ENCODE peak calls at places on chromosomes 6 and 20, in four cellular contexts. D is BE2C, I is cardiac fibroblast, K is heart right ventricle. Y is an unnamed sample.

GRCh38 chr6:94349227-94349626 is 929.9 kb upstream of the EPHA7 start:
- DNase-seq in D (no peak), I (no peak), K (no peak), Y (no peak)

GRCh38 chr6:89281779-89282246 is 33.3 kb downstream of the GABRR2 start:
- DNase-seq in D (peak), I (peak), K (no peak), Y (peak)

GRCh38 chr6:136403166-136403980 is 113.7 kb upstream of the BCLAF1 start:
- DNase-seq in D (no peak), I (peak), K (no peak), Y (peak)

GRCh38 chr6:7542065-7542877 is 800 bp downstream of the DSP start:
- DNase-seq in D (no peak), I (no peak), K (peak), Y (no peak)

GRCh38 chr6:4401408-4402367 is 266.3 kb upstream of the ECI2 start:
- DNase-seq in D (no peak), I (peak), K (peak), Y (no peak)

GRCh38 chr6:44381739-44382138 is 5.8 kb upstream of the CDC5L start:
- DNase-seq in D (no peak), I (peak), K (peak), Y (peak)

GRCh38 chr6:841569-841968 is 148.6 kb upstream of the EXOC2 start:
- DNase-seq in D (no peak), I (no peak), K (no peak), Y (no peak)

GRCh38 chr6:3986241-3986640 is 92.7 kb downstream of the FAM217A start:
- DNase-seq in D (no peak), I (no peak), K (no peak), Y (no peak)

GRCh38 chr6:134882426-134883038 is 67.4 kb downstream of the ALDH8A1 start:
- DNase-seq in D (peak), I (peak), K (peak), Y (peak)

GRCh38 chr20:14098261-14098660 is 102.9 kb downstream of the MACROD2 start:
- DNase-seq in D (no peak), I (no peak), K (no peak), Y (no peak)

GRCh38 chr6:1667805-1668175 is 58.1 kb downstream of the FOXC1 start:
- DNase-seq in D (no peak), I (no peak), K (no peak), Y (no peak)

GRCh38 chr6:25010917-25011625 is 75.3 kb upstream of the RIPOR2 start:
- DNase-seq in D (no peak), I (peak), K (no peak), Y (peak)

GRCh38 chr6:169854083-169854725 is 102.8 kb downstream of the ERMARD start:
- DNase-seq in D (no peak), I (no peak), K (no peak), Y (no peak)

GRCh38 chr6:122438975-122439374 is 32.6 kb downstream of the SERINC1 start:
- DNase-seq in D (no peak), I (no peak), K (no peak), Y (no peak)

GRCh38 chr6:129501401-129502051 is 208.5 kb downstream of the ARHGAP18 start:
- DNase-seq in D (peak), I (peak), K (no peak), Y (peak)

GRCh38 chr20:48986899-48987298 is 59.2 kb upstream of the CSE1L start:
- DNase-seq in D (peak), I (no peak), K (no peak), Y (no peak)

GRCh38 chr6:36345681-36346417 is 9.2 kb upstream of the BNIP5 start:
- DNase-seq in D (no peak), I (no peak), K (no peak), Y (no peak)

GRCh38 chr20:3172933-3173581 is at the start of gene LZTS3:
- DNase-seq in D (peak), I (peak), K (peak), Y (peak)

GRCh38 chr20:8434326-8434876 is 302.3 kb downstream of the PLCB1 start:
- DNase-seq in D (no peak), I (peak), K (no peak), Y (peak)

GRCh38 chr20:24332956-24333355 is 136.5 kb upstream of the SYNDIG1 start:
- DNase-seq in D (no peak), I (no peak), K (no peak), Y (no peak)

GRCh38 chr6:40855481-40855880 is 183.5 kb downstream of the UNC5CL start:
- DNase-seq in D (no peak), I (no peak), K (no peak), Y (no peak)

GRCh38 chr20:53901064-53901463 is 169.3 kb downstream of the BCAS1 start:
- DNase-seq in D (no peak), I (peak), K (no peak), Y (peak)

GRCh38 chr6:167951781-167952511 is 45.5 kb upstream of the KIF25 start:
- DNase-seq in D (no peak), I (no peak), K (no peak), Y (no peak)

GRCh38 chr20:35462351-35462750 is 7.0 kb downstream of the CEP250 start:
- DNase-seq in D (peak), I (no peak), K (no peak), Y (no peak)

GRCh38 chr6:26216886-26217713 is 129.9 kb downstream of the HFE start:
- DNase-seq in D (peak), I (peak), K (peak), Y (peak)

GRCh38 chr6:109079981-109080380 is 14.7 kb downstream of the SESN1 start:
- DNase-seq in D (no peak), I (peak), K (peak), Y (no peak)

GRCh38 chr20:21521596-21522478 is 8.0 kb upstream of the NKX2-2 start:
- DNase-seq in D (no peak), I (no peak), K (no peak), Y (no peak)

GRCh38 chr20:21519136-21519584 is 5.3 kb upstream of the NKX2-2 start:
- DNase-seq in D (no peak), I (no peak), K (no peak), Y (no peak)

GRCh38 chr20:21522479-21523397 is 8.9 kb upstream of the NKX2-2 start:
- DNase-seq in D (no peak), I (no peak), K (no peak), Y (no peak)

GRCh38 chr20:21523398-21523868 is 9.6 kb upstream of the NKX2-2 start:
- DNase-seq in D (no peak), I (no peak), K (no peak), Y (no peak)

GRCh38 chr20:21520702-21521595 is 7.1 kb upstream of the NKX2-2 start:
- DNase-seq in D (no peak), I (peak), K (no peak), Y (peak)
- TF ChIP-seq CTCF in D (no peak), I (no peak), K (no peak), Y (no peak)

DNA sequence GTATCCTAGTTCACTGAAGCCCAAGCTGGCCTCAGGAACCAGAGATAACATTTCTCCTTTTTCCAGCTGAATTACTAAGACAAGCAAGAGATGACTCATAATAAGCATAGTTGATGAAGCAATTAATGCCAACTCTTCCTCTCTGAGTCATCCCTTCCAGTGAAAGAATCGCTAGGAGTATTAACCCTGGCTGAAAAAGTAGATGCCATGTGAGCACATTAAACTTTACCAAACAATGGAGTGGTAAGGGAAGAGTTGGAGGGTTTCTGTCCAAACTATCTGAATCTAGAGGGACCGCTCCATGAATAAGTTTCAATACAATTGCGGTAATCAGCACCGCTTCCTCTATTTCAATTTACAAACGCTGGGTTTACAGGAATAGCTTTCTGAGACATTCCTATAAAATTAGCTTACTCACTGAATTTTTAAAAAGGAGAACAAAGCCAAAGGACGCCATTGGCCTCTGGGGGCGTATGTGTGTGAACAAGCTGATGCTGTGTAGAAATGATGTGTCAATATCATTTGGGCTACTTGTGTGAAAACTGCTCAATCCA is 48.3 kb downstream of the ATXN1 start:
- DNase-seq in D (peak), I (peak), K (peak), Y (peak)
- H3K4me3 ChIP-seq in D (peak), I (peak), K (no peak), Y (peak)

GRCh38 chr6:54103485-54103884 is 7.8 kb upstream of the MLIP start:
- DNase-seq in D (no peak), I (no peak), K (no peak), Y (no peak)
- TF ChIP-seq CTCF in D (no peak), I (no peak), K (no peak), Y (no peak)

GRCh38 chr6:57315851-57316250 is 1.6 kb upstream of the PRIM2 start:
- DNase-seq in D (no peak), I (no peak), K (no peak), Y (no peak)

GRCh38 chr6:57316581-57317059 is 810 bp upstream of the PRIM2 start:
- DNase-seq in D (peak), I (peak), K (peak), Y (peak)

GRCh38 chr6:57312004-57312345 is 5.5 kb upstream of the PRIM2 start:
- DNase-seq in D (no peak), I (no peak), K (no peak), Y (no peak)

GRCh38 chr6:57313009-57313408 is 4.4 kb upstream of the PRIM2 start:
- DNase-seq in D (no peak), I (no peak), K (no peak), Y (no peak)

GRCh38 chr6:57313711-57314471 is 3.5 kb upstream of the PRIM2 start:
- DNase-seq in D (no peak), I (peak), K (no peak), Y (peak)
- H3K4me3 ChIP-seq in D (no peak), I (peak), K (no peak), Y (no peak)

DNA sequence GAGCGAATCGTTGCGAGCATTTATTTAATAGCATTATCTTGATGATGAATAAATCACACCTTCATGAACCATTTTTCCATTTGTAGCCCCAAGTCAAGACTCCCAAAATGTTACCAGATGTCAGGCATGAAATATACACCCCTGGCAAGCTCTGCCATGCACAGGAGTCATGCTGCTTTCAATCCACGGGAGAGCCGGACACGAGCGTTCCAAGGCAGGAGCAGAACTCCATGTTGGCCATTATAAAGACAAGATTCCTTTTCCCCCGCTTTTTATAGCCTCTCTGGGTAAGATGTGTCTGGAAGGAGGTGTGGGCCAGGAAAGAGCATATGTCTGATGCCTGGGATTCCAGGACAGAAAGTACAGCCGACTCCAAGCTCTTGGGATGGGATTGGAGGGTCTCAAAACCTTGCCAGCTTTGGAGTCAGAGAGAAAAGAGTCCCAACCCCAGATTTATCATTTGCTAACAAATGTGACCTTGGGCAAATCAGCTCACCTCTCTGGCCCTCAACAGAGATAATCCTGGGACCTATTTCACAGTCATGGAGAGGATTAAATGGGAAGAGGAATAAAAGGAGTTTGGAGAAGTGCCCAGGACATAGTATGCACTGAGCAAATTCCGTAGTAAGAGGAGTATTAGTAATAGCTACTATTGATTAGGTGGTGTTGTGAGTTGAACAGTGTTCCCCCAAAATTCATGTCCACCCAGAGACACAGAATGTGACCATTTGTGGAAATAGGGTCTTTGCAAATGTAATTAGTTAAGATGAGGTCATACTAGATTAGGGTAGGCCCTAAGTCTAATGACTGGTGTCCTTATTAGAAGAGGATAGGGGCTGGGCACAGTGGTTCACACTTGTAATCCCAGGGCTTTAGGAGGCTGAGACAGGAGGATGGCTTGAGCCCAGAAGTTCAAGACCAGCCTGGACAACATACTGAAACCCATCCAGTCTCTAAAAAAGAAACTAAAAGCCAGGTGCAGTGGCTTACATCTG is 17.2 kb downstream of the RIPOR3 start:
- DNase-seq in D (no peak), I (no peak), K (no peak), Y (no peak)
- TF ChIP-seq CTCF in D (no peak), I (no peak), K (no peak), Y (no peak)

DNA sequence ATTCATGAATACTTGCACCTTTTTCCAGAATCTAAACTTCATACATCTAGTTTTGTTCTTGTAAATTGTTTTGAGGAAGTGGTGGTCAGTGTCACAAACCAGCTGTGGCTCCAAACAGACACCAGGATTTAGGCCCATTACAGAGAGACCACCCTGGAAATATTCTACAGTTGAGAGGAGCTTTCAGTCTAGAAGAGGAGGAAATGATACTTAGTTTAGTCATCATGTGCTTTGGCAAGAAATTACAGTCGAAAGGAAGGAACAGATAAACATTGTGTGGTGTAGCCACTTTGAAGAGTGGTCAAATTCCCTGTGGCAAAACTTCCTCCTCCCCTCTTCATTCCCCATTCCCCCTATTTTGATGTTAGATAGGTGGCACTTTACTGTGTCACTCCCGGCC is 15.7 kb downstream of the DCBLD1 start:
- DNase-seq in D (no peak), I (peak), K (no peak), Y (peak)
- H3K4me3 ChIP-seq in D (no peak), I (no peak), K (no peak), Y (no peak)

DNA sequence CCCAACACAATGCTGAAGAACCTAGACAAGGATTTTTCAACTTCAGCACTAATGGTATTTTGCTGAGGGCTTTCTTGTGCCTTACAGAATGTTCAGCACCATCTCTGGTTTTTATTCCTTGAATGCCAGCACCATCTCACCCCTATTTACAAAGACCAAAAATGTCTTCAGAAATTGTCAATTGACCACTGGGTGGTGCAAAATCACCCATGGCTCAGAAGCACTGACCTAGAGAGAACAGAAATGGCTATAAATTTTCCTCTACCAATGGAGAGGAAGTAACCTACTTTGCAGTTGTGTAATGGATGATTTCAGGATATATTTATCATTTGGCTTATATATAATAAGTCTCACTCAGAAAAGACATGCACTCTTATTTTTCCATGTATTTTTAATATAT is 431.0 kb upstream of the IRAK1BP1 start:
- DNase-seq in D (peak), I (peak), K (no peak), Y (peak)
- TF ChIP-seq CTCF in D (peak), I (peak), K (peak), Y (peak)

GRCh38 chr6:5744497-5744896 is 262.2 kb downstream of the NRN1 start:
- DNase-seq in D (peak), I (peak), K (peak), Y (no peak)
- H3K4me3 ChIP-seq in D (no peak), I (no peak), K (no peak), Y (no peak)

DNA sequence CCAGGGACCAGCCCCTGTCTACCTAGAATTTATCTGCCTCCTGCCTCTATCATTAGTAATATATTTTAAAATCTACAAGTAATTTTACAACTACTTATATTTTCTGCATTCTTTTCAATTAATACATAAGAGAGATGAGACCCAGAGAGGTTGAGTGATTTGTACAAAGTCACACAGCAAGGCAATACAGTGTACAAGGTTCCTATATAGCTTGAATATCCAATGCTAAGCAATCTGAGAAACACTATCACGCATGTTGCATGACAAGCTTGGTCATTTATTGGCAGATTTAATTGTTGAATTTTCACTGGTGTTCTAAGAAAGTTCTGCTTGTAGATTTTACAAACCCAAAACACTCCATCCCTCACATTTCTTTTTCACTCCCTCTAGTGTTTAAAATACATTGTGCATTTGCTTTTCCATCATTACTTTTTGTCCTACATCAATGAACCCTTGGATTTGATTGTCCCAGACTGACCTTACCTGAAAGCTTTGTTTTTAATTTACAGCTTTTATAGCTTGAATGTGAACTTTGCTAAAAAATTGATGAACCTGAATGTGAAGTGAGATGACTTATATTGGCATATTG is 520.9 kb upstream of the CITED2 start:
- DNase-seq in D (no peak), I (no peak), K (no peak), Y (no peak)
- TF ChIP-seq CTCF in D (no peak), I (peak), K (peak), Y (peak)

DNA sequence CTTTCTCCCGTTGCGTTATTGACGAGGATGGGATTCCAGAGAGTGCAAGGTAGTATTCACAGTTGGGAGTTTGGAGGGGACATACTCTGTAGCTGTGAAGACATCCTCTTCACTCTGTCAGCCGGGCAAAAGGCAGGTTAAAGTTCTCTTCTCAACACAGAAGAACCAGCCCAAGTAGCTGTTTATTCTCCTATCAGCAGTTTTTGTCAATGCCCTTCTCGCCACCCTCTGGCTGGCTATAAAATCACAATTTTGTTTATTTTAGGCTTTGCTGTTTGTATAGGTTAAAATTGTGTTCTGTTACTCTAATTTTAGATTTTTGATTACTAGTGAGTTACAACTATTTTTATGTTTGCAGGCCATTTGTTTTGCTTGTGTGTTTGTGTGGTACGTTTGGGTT is 37.9 kb upstream of the MAS1 start:
- DNase-seq in D (no peak), I (peak), K (no peak), Y (peak)
- H3K4me3 ChIP-seq in D (no peak), I (no peak), K (no peak), Y (no peak)

Y was measured in fibroblast of mammary gland.